ENCODE peak calls at places on chromosomes 11 and 22, in six cellular contexts. M, Y, X, Z, L and T are unnamed samples.

GRCh38 chr22:50041361-50042065 is 16.6 kb downstream of the TTLL8 start:
- DNase-seq in X (no peak), Y (no peak), Z (no peak), L (no peak), M (no peak), T (no peak)

GRCh38 chr11:100632970-100633452 is 54.1 kb upstream of the ARHGAP42 start:
- DNase-seq in Z (peak), M (no peak), L (peak), X (peak), Y (no peak), T (no peak)

GRCh38 chr11:117840881-117841581 is 16.5 kb upstream of the FXYD2 start:
- DNase-seq in Y (no peak), Z (no peak), X (peak), M (no peak), L (no peak), T (peak)

GRCh38 chr22:37636186-37636948 is 3.1 kb upstream of the SH3BP1 start:
- DNase-seq in Y (no peak), M (no peak), Z (no peak), L (no peak), X (no peak), T (no peak)

GRCh38 chr11:119189393-119189792 is 4.1 kb downstream of the NHERF4 start:
- DNase-seq in L (no peak), Z (no peak), M (no peak), X (no peak), Y (no peak), T (no peak)

GRCh38 chr11:7905961-7906429 is 25.1 kb downstream of the OR10A6 start:
- DNase-seq in X (no peak), Z (no peak), L (no peak), Y (no peak), M (no peak), T (no peak)

GRCh38 chr11:117026593-117027330 is 71.5 kb downstream of the SIK3 start:
- DNase-seq in Z (no peak), L (no peak), M (no peak), X (no peak), Y (no peak), T (no peak)

GRCh38 chr22:46547883-46548244 is 10.4 kb upstream of the CELSR1 start:
- DNase-seq in X (peak), L (peak), Y (no peak), M (no peak), Z (no peak), T (no peak)

GRCh38 chr11:2526808-2527381 is 82.1 kb downstream of the KCNQ1 start:
- DNase-seq in Z (no peak), L (peak), Y (no peak), X (peak), M (no peak), T (peak)

GRCh38 chr11:45045692-45046471 is 95.2 kb upstream of the TP53I11 start:
- DNase-seq in X (peak), Z (no peak), L (peak), Y (no peak), M (no peak), T (no peak)

GRCh38 chr11:8081591-8082021 is 595 bp downstream of the TUB start:
- DNase-seq in M (no peak), X (no peak), L (no peak), Y (no peak), Z (no peak), T (no peak)

GRCh38 chr22:28773461-28773867 is 969 bp downstream of the CCDC117 start:
- DNase-seq in Z (no peak), X (no peak), L (no peak), M (no peak), Y (no peak), T (no peak)

GRCh38 chr11:45296085-45296484 is 9.9 kb upstream of the SYT13 start:
- DNase-seq in L (no peak), X (no peak), Y (no peak), Z (no peak), M (no peak), T (no peak)

GRCh38 chr11:27055065-27055682 is 14.6 kb downstream of the BBOX1 start:
- DNase-seq in X (peak), M (no peak), Y (no peak), L (no peak), Z (no peak), T (no peak)

GRCh38 chr11:93727985-93728791 is 13.1 kb downstream of the TAF1D start:
- DNase-seq in M (no peak), L (no peak), Y (no peak), Z (no peak), X (no peak), T (no peak)

GRCh38 chr11:14852571-14853177 is 39.4 kb downstream of the CYP2R1 start:
- DNase-seq in L (no peak), Z (no peak), X (no peak), Y (no peak), M (no peak), T (no peak)

GRCh38 chr11:19225599-19225998 is 15.1 kb downstream of the E2F8 start:
- DNase-seq in Z (no peak), L (no peak), X (no peak), Y (no peak), M (no peak), T (no peak)

GRCh38 chr11:93123351-93123898 is 74.4 kb downstream of the SLC36A4 start:
- DNase-seq in X (no peak), L (peak), Z (no peak), Y (no peak), M (no peak), T (no peak)

GRCh38 chr11:765025-765801 is 12.1 kb downstream of the GATD1 start:
- DNase-seq in Z (peak), Y (peak), M (peak), X (peak), L (peak), T (peak)

GRCh38 chr11:68271023-68271780 is 571 bp downstream of the C11orf24 start:
- DNase-seq in Y (peak), M (peak), L (peak), X (peak), Z (peak), T (peak)

GRCh38 chr11:2685566-2686359 is 14.0 kb downstream of the KCNQ1OT1 start:
- DNase-seq in X (no peak), M (no peak), L (peak), Y (no peak), Z (no peak), T (no peak)

GRCh38 chr22:27965547-27965946 is 46.5 kb upstream of the PITPNB start:
- DNase-seq in Y (no peak), L (no peak), X (no peak), M (no peak), Z (no peak), T (no peak)

GRCh38 chr22:29457730-29458129 is 19.3 kb downstream of the RFPL1 start:
- DNase-seq in M (no peak), X (no peak), Z (no peak), Y (no peak), L (peak), T (no peak)

GRCh38 chr22:25368271-25368670 is 148.8 kb downstream of the CRYBB2 start:
- DNase-seq in X (no peak), Y (no peak), M (no peak), Z (no peak), L (no peak), T (no peak)

GRCh38 chr11:18299724-18300123 is 22.2 kb downstream of the HPS5 start:
- DNase-seq in Y (no peak), L (no peak), M (no peak), Z (no peak), X (no peak), T (no peak)

GRCh38 chr11:47393163-47394049 is 15.0 kb upstream of the SLC39A13 start:
- DNase-seq in M (no peak), L (no peak), Z (no peak), Y (no peak), X (peak), T (no peak)

GRCh38 chr22:37275622-37276021 is 6.7 kb upstream of the CYTH4 start:
- DNase-seq in X (no peak), L (no peak), Y (no peak), Z (no peak), M (no peak), T (no peak)

GRCh38 chr22:44917372-44918165 is 92.2 kb downstream of the PHF21B start:
- DNase-seq in X (no peak), L (no peak), M (no peak), Z (no peak), Y (no peak), T (no peak)

GRCh38 chr11:72741429-72741833 is 10.8 kb downstream of the ARAP1 start:
- DNase-seq in L (no peak), Y (no peak), M (no peak), Z (no peak), X (peak), T (no peak)

GRCh38 chr11:19953342-19953741 is 206.9 kb downstream of the DBX1 start:
- DNase-seq in Z (no peak), L (no peak), M (no peak), X (no peak), Y (no peak), T (no peak)